ENCODE peak calls at places on chromosomes 6 and 20, in seven cellular contexts. K is HEK293T, I is H1, E is K562, O is HCT116, B is HepG2, F is GM12878. S is an unnamed sample.

GRCh38 chr6:44730771-44731391 is 343.4 kb downstream of the CDC5L start:
- DNase-seq in K (peak), I (no peak), E (no peak), O (no peak), B (no peak), F (no peak), S (no peak)

GRCh38 chr6:27582928-27583725 is 110.2 kb upstream of the ZNF184 start:
- DNase-seq in K (peak), I (no peak), E (peak), O (no peak), B (peak), F (no peak), S (peak)

GRCh38 chr6:32131439-32131948 is 1.4 kb upstream of the FKBPL start:
- DNase-seq in K (no peak), I (no peak), E (peak), O (no peak), B (no peak), F (no peak), S (no peak)

GRCh38 chr6:80433666-80434025 is 327.2 kb downstream of the BCKDHB start:
- DNase-seq in K (no peak), I (no peak), E (no peak), O (no peak), B (no peak), F (no peak), S (no peak)

GRCh38 chr20:24762791-24763350 is 186.2 kb upstream of the CST7 start:
- DNase-seq in K (no peak), I (no peak), E (no peak), O (no peak), B (no peak), F (no peak), S (no peak)

GRCh38 chr20:58447733-58448391 is 58.8 kb downstream of the VAPB start:
- DNase-seq in K (peak), I (no peak), E (peak), O (peak), B (peak), F (no peak), S (peak)

GRCh38 chr6:112330071-112330876 is 16.9 kb upstream of the RFPL4B start:
- DNase-seq in K (no peak), I (no peak), E (no peak), O (no peak), B (no peak), F (no peak), S (no peak)

GRCh38 chr6:154951400-154952200 is 43.5 kb upstream of the TIAM2 start:
- DNase-seq in K (no peak), I (no peak), E (no peak), O (no peak), B (no peak), F (peak), S (no peak)

GRCh38 chr20:62740286-62741141 is 31.9 kb downstream of the NTSR1 start:
- DNase-seq in K (no peak), I (no peak), E (peak), O (peak), B (peak), F (peak), S (peak)

GRCh38 chr20:49349678-49350077 is 71.8 kb upstream of the ZNFX1 start:
- DNase-seq in K (no peak), I (no peak), E (no peak), O (no peak), B (no peak), F (no peak), S (no peak)

GRCh38 chr6:125232466-125232865 is 69.3 kb downstream of the HDDC2 start:
- DNase-seq in K (no peak), I (no peak), E (no peak), O (no peak), B (no peak), F (no peak), S (no peak)

GRCh38 chr20:4056880-4057279 is 41.5 kb upstream of the RNF24 start:
- DNase-seq in K (no peak), I (no peak), E (no peak), O (no peak), B (no peak), F (no peak), S (no peak)

GRCh38 chr6:77463881-77464867 is 883 bp upstream of the HTR1B start:
- DNase-seq in K (no peak), I (no peak), E (no peak), O (no peak), B (no peak), F (no peak), S (peak)

GRCh38 chr6:46691052-46691451 is 3.4 kb downstream of the TDRD6 start:
- DNase-seq in K (no peak), I (no peak), E (no peak), O (no peak), B (no peak), F (no peak), S (no peak)

GRCh38 chr6:159756508-159756907 is 5.3 kb upstream of the ACAT2 start:
- DNase-seq in K (no peak), I (no peak), E (no peak), O (no peak), B (no peak), F (no peak), S (no peak)

GRCh38 chr6:5471044-5471443 is 209.7 kb downstream of the FARS2 start:
- DNase-seq in K (peak), I (peak), E (peak), O (peak), B (peak), F (peak), S (peak)

GRCh38 chr6:48036316-48036715 is 74.7 kb downstream of the PTCHD4 start:
- DNase-seq in K (no peak), I (no peak), E (no peak), O (no peak), B (peak), F (no peak), S (no peak)

GRCh38 chr20:50601511-50602431 is 89.6 kb downstream of the RIPOR3 start:
- DNase-seq in K (no peak), I (no peak), E (peak), O (no peak), B (no peak), F (no peak), S (no peak)

GRCh38 chr6:161295784-161296183 is 21.9 kb upstream of the AGPAT4 start:
- DNase-seq in K (no peak), I (no peak), E (no peak), O (no peak), B (no peak), F (no peak), S (no peak)

GRCh38 chr20:7375905-7376304 is 564.4 kb downstream of the HAO1 start:
- DNase-seq in K (no peak), I (no peak), E (peak), O (peak), B (peak), F (no peak), S (no peak)

GRCh38 chr6:38638941-38639497 is 710 bp downstream of the BTBD9 start:
- DNase-seq in K (peak), I (no peak), E (no peak), O (peak), B (peak), F (no peak), S (no peak)

GRCh38 chr6:5359413-5359812 is 98.1 kb downstream of the FARS2 start:
- DNase-seq in K (no peak), I (no peak), E (no peak), O (no peak), B (no peak), F (no peak), S (no peak)

GRCh38 chr6:7219310-7219709 is 93.7 kb downstream of the SSR1 start:
- DNase-seq in K (no peak), I (no peak), E (peak), O (no peak), B (peak), F (no peak), S (no peak)

GRCh38 chr6:161543910-161544309 is 270.0 kb upstream of the AGPAT4 start:
- DNase-seq in K (no peak), I (no peak), E (no peak), O (no peak), B (no peak), F (no peak), S (no peak)

GRCh38 chr20:2301164-2301622 is 5.4 kb downstream of the TGM3 start:
- DNase-seq in K (no peak), I (no peak), E (peak), O (no peak), B (peak), F (peak), S (no peak)

GRCh38 chr6:109816452-109817374 is 125.6 kb downstream of the FIG4 start:
- DNase-seq in K (no peak), I (no peak), E (no peak), O (no peak), B (no peak), F (no peak), S (no peak)

GRCh38 chr6:49923826-49924225 is 40.1 kb downstream of the DEFB114 start:
- DNase-seq in K (no peak), I (no peak), E (no peak), O (no peak), B (no peak), F (no peak), S (peak)

GRCh38 chr6:7899046-7899888 is 11.3 kb downstream of the TXNDC5 start:
- DNase-seq in K (no peak), I (no peak), E (peak), O (no peak), B (peak), F (no peak), S (peak)

GRCh38 chr6:73382462-73383113 is 12.0 kb upstream of the DDX43 start:
- DNase-seq in K (no peak), I (no peak), E (no peak), O (peak), B (no peak), F (no peak), S (no peak)

GRCh38 chr6:169009658-169010057 is 244.0 kb downstream of the THBS2 start:
- DNase-seq in K (no peak), I (no peak), E (no peak), O (no peak), B (no peak), F (no peak), S (no peak)

GRCh38 chr20:6959900-6960312 is 192.4 kb downstream of the BMP2 start:
- DNase-seq in K (peak), I (no peak), E (no peak), O (no peak), B (no peak), F (no peak), S (no peak)

GRCh38 chr6:42103218-42103617 is 39.2 kb downstream of the C6orf132 start:
- DNase-seq in K (no peak), I (no peak), E (no peak), O (no peak), B (no peak), F (no peak), S (no peak)

GRCh38 chr6:42095776-42096541 is 45.6 kb downstream of the TAF8 start:
- DNase-seq in K (no peak), I (no peak), E (no peak), O (no peak), B (peak), F (no peak), S (peak)

GRCh38 chr6:42100029-42100901 is 42.2 kb downstream of the C6orf132 start:
- DNase-seq in K (no peak), I (no peak), E (peak), O (no peak), B (peak), F (no peak), S (no peak)

GRCh38 chr6:42101186-42101657 is 41.2 kb downstream of the C6orf132 start:
- DNase-seq in K (no peak), I (no peak), E (no peak), O (no peak), B (peak), F (no peak), S (no peak)

DNA sequence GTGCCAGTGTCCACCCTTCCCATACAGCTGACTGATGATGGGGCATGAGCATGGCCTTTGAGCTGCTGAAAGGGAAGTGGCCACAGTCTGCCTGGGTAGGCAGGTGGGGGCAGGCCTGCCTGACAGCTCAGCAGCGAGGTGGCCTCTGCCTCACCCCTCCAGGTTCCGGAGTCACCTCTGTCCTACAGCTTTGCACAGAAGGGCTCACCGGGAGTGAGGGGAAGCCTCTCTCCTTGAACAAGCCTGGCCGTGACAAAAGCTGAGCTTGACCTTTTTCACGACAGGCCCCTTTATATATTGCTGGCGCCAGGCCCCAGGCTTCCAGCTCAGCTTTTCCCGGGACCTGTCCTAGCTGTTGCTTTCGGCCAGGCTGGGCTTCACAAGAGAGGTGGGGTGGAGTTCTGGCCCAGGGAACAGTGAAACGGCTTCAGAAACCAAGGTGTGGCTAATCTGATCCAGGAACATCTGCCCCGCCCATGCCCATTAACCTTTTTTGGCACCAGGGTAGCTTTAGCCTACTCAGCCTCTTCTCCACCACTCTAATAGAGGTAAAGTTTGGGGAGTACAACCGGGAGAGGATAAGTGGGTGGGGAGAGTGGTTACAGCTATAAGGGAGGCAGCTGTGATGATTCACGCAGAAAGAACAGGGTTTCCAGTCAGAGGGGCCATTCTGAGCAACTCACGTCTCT is 42.9 kb downstream of the C6orf132 start:
- DNase-seq in K (no peak), I (no peak), E (peak), O (no peak), B (peak), F (no peak), S (no peak)
- TF ChIP-seq SP1 in K (no peak), I (no peak), E (no peak), O (no peak), B (no peak), F (no peak), S (no peak)

GRCh38 chr6:1216488-1216974 is 95.4 kb upstream of the FOXQ1 start:
- DNase-seq in K (no peak), I (no peak), E (no peak), O (no peak), B (no peak), F (no peak), S (no peak)
- TF ChIP-seq SP1 in K (no peak), I (no peak), E (no peak), O (no peak), B (no peak), F (no peak), S (no peak)

GRCh38 chr20:46111028-46111835 is 6.9 kb upstream of the CD40 start:
- DNase-seq in K (no peak), I (no peak), E (no peak), O (no peak), B (no peak), F (peak), S (no peak)
- TF ChIP-seq SP1 in K (no peak), I (no peak), E (no peak), O (no peak), B (no peak), F (no peak), S (no peak)

DNA sequence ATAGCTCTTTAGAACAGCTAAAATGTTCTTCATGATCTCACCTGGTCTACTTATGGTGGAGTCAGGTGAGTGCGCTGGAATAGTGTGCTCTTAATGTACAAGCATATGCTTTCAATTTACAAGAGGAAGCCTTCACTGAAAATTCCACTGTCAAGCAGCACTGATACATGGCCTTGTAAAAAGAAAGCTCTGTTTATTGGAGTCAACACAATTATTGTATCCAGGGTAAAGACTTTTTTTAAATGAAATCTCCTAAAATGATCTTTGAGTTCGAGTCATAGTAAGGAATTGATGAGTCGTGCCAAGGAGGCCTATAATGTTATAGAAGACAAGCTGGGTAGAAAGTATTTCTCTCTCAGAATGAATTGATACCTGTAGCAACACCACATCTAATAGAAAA is 41.6 kb upstream of the CARMIL1 start:
- DNase-seq in K (no peak), I (no peak), E (no peak), O (no peak), B (no peak), F (no peak), S (no peak)
- TF ChIP-seq SP1 in K (no peak), I (no peak), E (no peak), O (no peak), B (no peak), F (no peak), S (no peak)